ENCODE peak calls at places on chromosome 15, in seven cellular contexts. R is K562, E is HepG2, I is H1, C is SK-N-SH, V is GM12892, J is GM12878. A is an unnamed sample.

GRCh38 chr15:40769310-40770146 is at the start of gene C15orf62:
- DNase-seq in C (peak), V (peak), R (no peak), I (no peak), E (no peak), J (peak), A (peak)

GRCh38 chr15:101091080-101092017 is 160.5 kb downstream of the CHSY1 start:
- DNase-seq in E (peak), I (no peak), V (no peak), R (no peak), J (no peak), C (no peak), A (no peak)

GRCh38 chr15:100115711-100116090 is 226.1 kb downstream of the ADAMTS17 start:
- DNase-seq in V (no peak), E (no peak), R (no peak), C (no peak), I (no peak), J (no peak), A (no peak)

GRCh38 chr15:39434751-39435238 is 146.1 kb upstream of the THBS1 start:
- DNase-seq in R (no peak), V (no peak), C (no peak), E (peak), I (no peak), J (no peak), A (no peak)

GRCh38 chr15:35548435-35548834 is 2.5 kb upstream of the DPH6 start:
- DNase-seq in R (peak), E (no peak), J (no peak), V (no peak), I (no peak), C (no peak), A (no peak)

GRCh38 chr15:99476413-99477222 is 89.2 kb upstream of the MEF2A start:
- DNase-seq in J (no peak), I (no peak), R (no peak), C (peak), V (no peak), E (peak), A (peak)

GRCh38 chr15:27057904-27058645 is 87.1 kb downstream of the GABRG3 start:
- DNase-seq in R (no peak), I (no peak), J (no peak), E (no peak), V (no peak), C (no peak), A (no peak)

GRCh38 chr15:89307046-89307587 is 27.5 kb downstream of the POLG start:
- DNase-seq in C (no peak), J (no peak), V (no peak), I (no peak), R (no peak), E (no peak), A (no peak)

GRCh38 chr15:95362306-95362705 is 968.2 kb upstream of the NR2F2 start:
- DNase-seq in V (no peak), C (no peak), J (no peak), R (no peak), I (no peak), E (no peak), A (no peak)

GRCh38 chr15:54619180-54619579 is 577.6 kb downstream of the RSL24D1 start:
- DNase-seq in V (no peak), R (no peak), I (no peak), C (no peak), J (no peak), E (peak), A (no peak)

GRCh38 chr15:40160689-40161688 is at the start of gene BUB1B:
- DNase-seq in V (peak), J (peak), R (peak), I (peak), C (peak), E (peak), A (peak)

GRCh38 chr15:96818861-96819260 is 488.4 kb downstream of the NR2F2 start:
- DNase-seq in V (no peak), I (no peak), E (no peak), J (no peak), R (no peak), C (no peak), A (no peak)

GRCh38 chr15:96817900-96818299 is 487.4 kb downstream of the NR2F2 start:
- DNase-seq in C (no peak), E (no peak), V (no peak), R (no peak), I (no peak), J (no peak), A (no peak)
- TF ChIP-seq TAF1 in C (no peak), E (no peak), V (no peak), R (no peak), I (no peak), J (no peak), A (no peak)

DNA sequence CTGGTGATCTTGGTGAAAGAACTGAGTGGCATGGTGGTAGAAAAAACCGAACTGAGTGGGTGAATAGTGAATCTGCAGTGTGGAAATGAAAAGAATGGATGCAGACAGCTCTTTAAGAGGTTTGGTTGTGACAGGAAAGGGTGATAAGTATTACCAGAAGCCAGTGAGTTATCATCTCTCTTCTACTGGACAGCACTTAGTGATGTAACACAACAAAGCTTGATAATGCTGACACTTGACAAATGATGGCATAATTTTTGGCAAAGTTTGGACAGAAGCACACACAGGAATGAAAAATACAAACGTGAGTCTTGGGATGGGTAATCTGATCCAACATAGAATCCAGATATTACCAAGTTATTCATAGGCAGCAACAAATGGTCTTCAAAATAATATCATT is 112.2 kb downstream of the ISL2 start:
- DNase-seq in R (no peak), E (no peak), V (no peak), C (no peak), J (no peak), I (no peak), A (no peak)
- TF ChIP-seq TAF1 in R (no peak), E (no peak), V (no peak), C (no peak), J (no peak), I (no peak), A (no peak)

GRCh38 chr15:85852969-85853368 is 58.2 kb upstream of the KLHL25 start:
- DNase-seq in I (no peak), E (no peak), V (no peak), C (no peak), R (no peak), J (no peak), A (no peak)
- TF ChIP-seq TAF1 in I (no peak), E (no peak), V (no peak), C (no peak), R (no peak), J (no peak), A (no peak)

GRCh38 chr15:77144492-77145070 is 73.7 kb upstream of the TSPAN3 start:
- DNase-seq in R (no peak), E (no peak), I (no peak), J (no peak), C (no peak), V (no peak), A (no peak)

GRCh38 chr15:77143606-77144005 is 72.7 kb upstream of the TSPAN3 start:
- DNase-seq in J (no peak), E (no peak), R (no peak), I (no peak), V (no peak), C (no peak), A (no peak)

GRCh38 chr15:77145370-77145769 is 74.5 kb upstream of the TSPAN3 start:
- DNase-seq in E (peak), I (no peak), J (no peak), V (no peak), R (no peak), C (no peak), A (no peak)

GRCh38 chr15:77143191-77143590 is 72.3 kb upstream of the TSPAN3 start:
- DNase-seq in I (no peak), C (no peak), V (no peak), J (no peak), R (no peak), E (no peak), A (no peak)

DNA sequence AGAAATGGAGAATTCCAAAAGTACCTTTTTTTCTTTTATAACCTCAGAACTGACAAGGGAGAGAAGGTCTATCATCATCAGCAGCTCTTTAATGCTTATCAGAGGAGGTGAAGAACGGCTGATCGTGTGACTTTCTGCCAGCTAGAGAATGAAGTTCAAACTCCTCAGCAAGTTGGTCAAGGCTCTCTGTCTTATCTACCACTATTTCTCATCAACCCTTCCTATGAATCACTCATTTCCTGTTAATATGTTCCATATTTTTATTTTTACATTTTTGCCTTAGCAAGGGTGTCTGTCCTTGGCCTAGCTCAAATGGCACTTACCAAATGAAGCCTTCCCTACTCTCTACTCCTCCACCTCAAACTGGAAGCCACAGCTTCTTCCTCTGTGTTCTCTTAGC is 73.1 kb upstream of the TSPAN3 start:
- DNase-seq in V (no peak), E (no peak), I (no peak), C (no peak), R (no peak), J (no peak), A (no peak)
- TF ChIP-seq TAF1 in V (no peak), E (no peak), I (no peak), C (no peak), R (no peak), J (no peak), A (no peak)

GRCh38 chr15:63252292-63252691 is 25.1 kb upstream of the APH1B start:
- DNase-seq in E (no peak), I (no peak), C (no peak), R (no peak), V (no peak), J (no peak), A (no peak)

GRCh38 chr15:63254991-63255390 is 22.4 kb upstream of the APH1B start:
- DNase-seq in E (no peak), C (no peak), I (no peak), R (no peak), V (no peak), J (no peak), A (no peak)

GRCh38 chr15:63258658-63259057 is 18.7 kb upstream of the APH1B start:
- DNase-seq in I (no peak), V (no peak), E (no peak), R (peak), J (no peak), C (no peak), A (no peak)

GRCh38 chr15:63255485-63255990 is 21.9 kb upstream of the APH1B start:
- DNase-seq in I (no peak), V (no peak), R (no peak), J (no peak), C (no peak), E (no peak), A (no peak)

DNA sequence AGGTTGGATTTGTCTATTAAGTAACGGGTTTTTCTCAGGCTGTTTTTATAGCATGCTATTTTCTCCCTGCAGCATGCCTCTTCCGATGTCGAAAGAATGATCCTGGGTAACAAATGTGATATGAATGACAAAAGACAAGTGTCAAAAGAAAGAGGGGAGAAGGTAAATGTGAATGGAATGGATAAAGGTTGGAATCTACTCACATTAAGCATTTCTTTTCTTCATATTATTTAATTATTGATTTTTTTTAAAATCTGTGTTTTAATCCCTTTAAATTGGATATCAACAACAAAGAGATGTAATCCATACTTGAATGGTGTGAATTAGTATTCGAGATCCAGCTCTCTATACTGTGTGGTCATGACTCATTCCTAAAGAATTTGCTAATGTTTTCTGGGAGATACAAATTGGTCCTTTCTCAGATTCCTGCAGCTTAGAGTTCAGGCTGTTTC is 20.9 kb upstream of the APH1B start:
- DNase-seq in I (no peak), E (peak), J (no peak), V (no peak), C (no peak), R (peak), A (no peak)
- TF ChIP-seq TAF1 in I (no peak), E (no peak), J (no peak), V (no peak), C (no peak), R (no peak), A (no peak)

DNA sequence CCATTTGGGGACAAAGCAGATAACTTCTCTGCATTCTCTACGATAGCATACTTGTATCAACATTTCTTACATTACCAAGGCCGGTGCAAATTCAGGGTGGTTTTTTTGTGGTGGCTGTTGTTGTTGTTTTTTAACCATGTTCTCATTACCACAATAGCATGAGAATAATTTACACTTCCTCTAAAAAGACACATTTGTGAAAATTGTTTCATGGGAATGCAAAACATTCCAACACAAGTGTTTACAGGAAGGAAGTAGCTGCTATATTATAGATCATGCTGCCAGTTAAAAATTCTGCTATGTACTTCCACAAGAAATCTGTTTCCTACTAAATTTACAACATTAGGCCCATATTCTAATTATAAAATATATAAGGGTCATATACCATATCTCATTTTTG is 60.3 kb downstream of the UACA start:
- DNase-seq in I (no peak), V (no peak), C (no peak), J (no peak), R (no peak), E (no peak), A (no peak)
- TF ChIP-seq TAF1 in I (no peak), V (no peak), C (no peak), J (no peak), R (no peak), E (no peak), A (no peak)

DNA sequence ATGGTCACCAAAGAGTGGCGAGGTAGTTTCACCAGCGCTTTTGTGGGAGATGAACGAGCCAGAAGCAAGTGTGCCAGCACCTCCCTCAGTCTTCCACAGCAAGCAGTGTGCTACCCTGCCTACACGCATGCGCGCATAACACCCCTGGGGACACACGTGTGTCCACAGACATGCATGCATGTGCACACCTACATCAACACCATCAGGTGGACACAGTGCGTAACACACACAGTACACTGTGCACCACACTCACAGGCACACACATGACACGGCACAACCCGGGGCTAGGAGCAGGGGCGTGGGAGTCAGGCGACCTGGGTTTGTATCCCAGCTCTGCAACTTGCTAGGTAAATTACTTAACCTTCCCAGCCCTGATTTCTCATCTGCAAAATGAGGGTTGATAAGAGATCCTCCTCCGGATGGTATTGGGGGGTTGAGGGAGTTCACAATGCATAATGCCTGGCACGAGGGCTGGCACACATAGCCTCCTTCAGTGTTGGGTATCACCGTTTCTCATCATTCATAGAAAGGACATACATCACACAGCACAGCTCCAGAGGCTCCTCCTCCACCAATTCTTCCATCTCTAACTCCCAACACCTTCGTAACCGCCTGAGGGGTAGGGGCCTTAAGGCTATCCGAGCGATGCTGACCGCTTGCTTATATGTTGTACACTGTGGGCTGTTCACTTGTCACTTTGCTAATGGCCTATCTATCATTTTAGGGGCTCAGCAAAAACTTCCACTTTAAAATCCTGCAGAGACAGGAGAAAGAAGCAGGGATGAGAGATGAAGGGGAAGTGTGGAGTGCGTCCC is 174.9 kb downstream of the SMAD6 start:
- DNase-seq in I (peak), J (no peak), V (no peak), R (no peak), C (no peak), E (no peak), A (no peak)
- TF ChIP-seq TAF1 in I (no peak), J (no peak), V (no peak), R (no peak), C (no peak), E (no peak), A (no peak)

DNA sequence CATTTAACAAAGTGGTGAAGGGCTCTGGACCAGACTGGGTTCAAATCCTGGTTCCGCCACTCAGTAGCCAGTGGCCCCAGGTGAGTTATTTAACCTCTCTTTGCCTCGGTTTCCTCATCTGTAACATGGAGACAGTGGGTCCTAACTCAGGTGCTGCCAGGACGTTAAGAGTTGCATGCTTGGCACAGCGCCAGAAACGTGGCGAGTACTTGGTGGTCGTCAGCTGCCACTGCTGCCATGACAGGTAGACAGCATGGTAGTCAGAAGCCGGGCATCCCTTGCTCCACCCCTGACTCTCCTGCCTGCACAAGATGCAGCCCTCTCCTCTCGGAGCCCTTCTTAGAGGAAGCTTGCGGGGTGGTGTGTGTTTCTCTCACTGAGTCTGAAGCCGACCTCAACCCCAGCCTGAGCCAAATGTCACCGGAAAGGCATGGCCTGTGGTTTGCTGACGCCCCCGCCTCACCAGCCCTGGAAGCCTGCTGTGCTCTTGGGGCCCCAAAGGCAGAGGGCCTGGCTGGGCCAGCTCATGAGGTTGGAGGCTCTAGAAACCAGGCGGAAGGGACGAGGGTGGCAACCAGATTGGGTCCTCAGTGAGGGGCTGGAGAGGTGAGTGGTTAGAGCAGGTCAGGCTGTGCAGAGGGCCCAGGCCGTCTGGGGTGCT is 160.8 kb upstream of the TLE3 start:
- DNase-seq in J (no peak), R (no peak), I (no peak), V (no peak), C (no peak), E (no peak), A (no peak)
- TF ChIP-seq TAF1 in J (no peak), R (no peak), I (no peak), V (no peak), C (no peak), E (no peak), A (no peak)